ENCODE peak calls at places on chromosomes 7 and 10, in eight cellular contexts. O, N, F, M, P, X, E and Z are unnamed samples.

GRCh38 chr7:3430588-3430987 is 129.5 kb downstream of the SDK1 start:
- DNase-seq in O (no peak), N (no peak), F (no peak), M (no peak), P (no peak), X (peak; percentile 49), E (peak; percentile 54), Z (no peak)

GRCh38 chr7:114409750-114410149 is 4.9 kb upstream of the FOXP2 start:
- DNase-seq in O (no peak), N (no peak), F (no peak), M (no peak), P (no peak), X (no peak), E (no peak), Z (no peak)

GRCh38 chr10:10421071-10421470 is 596.6 kb upstream of the CELF2 start:
- DNase-seq in O (no peak), N (no peak), F (no peak), M (no peak), P (no peak), X (no peak), E (no peak), Z (no peak)

GRCh38 chr10:34156781-34157425 is 658.2 kb downstream of the PARD3 start:
- DNase-seq in O (no peak), N (no peak), F (peak; percentile 24), M (no peak), P (no peak), X (no peak), E (no peak), Z (no peak)

GRCh38 chr7:38584443-38585210 is 46.5 kb downstream of the AMPH start:
- DNase-seq in O (no peak), N (no peak), F (no peak), M (no peak), P (no peak), X (no peak), E (no peak), Z (no peak)

GRCh38 chr10:73867126-73867807 is 7.1 kb downstream of the CAMK2G start:
- DNase-seq in O (no peak), N (no peak), F (no peak), M (no peak), P (no peak), X (peak; percentile 39), E (no peak), Z (no peak)

GRCh38 chr10:132539431-132539839 is 1.8 kb downstream of the INPP5A start:
- DNase-seq in O (peak; percentile 74), N (peak; percentile 49), F (peak; percentile 68), M (no peak), P (no peak), X (no peak), E (no peak), Z (no peak)

GRCh38 chr7:2309889-2310331 is 4.3 kb downstream of the SNX8 start:
- DNase-seq in O (no peak), N (no peak), F (no peak), M (peak; percentile 84), P (peak; percentile 16), X (peak; percentile 17), E (peak; percentile 87), Z (no peak)

GRCh38 chr7:156080596-156080995 is 268.3 kb upstream of the SHH start:
- DNase-seq in O (no peak), N (no peak), F (no peak), M (no peak), P (no peak), X (no peak), E (no peak), Z (no peak)

GRCh38 chr10:125868372-125868975 is 12.6 kb downstream of the DHX32 start:
- DNase-seq in O (no peak), N (no peak), F (no peak), M (no peak), P (peak; percentile 13), X (peak; percentile 35), E (peak; percentile 54), Z (no peak)

GRCh38 chr7:129502708-129503685 is 666 bp downstream of the SMKR1 start:
- DNase-seq in O (peak; percentile 38), N (no peak), F (no peak), M (peak; percentile 83), P (no peak), X (peak; percentile 36), E (peak; percentile 65), Z (peak; percentile 16)

GRCh38 chr10:68146133-68146532 is 36.8 kb downstream of the MYPN start:
- DNase-seq in O (no peak), N (no peak), F (no peak), M (no peak), P (no peak), X (no peak), E (no peak), Z (no peak)

GRCh38 chr7:27169658-27170493 is 4.2 kb downstream of the HOXA10 start:
- DNase-seq in O (no peak), N (peak; percentile 68), F (no peak), M (no peak), P (no peak), X (no peak), E (peak; percentile 63), Z (no peak)

GRCh38 chr7:17661982-17662585 is 278.2 kb downstream of the SNX13 start:
- DNase-seq in O (no peak), N (no peak), F (no peak), M (no peak), P (no peak), X (no peak), E (no peak), Z (no peak)

GRCh38 chr7:90570373-90570959 is 25.7 kb upstream of the CDK14 start:
- DNase-seq in O (no peak), N (no peak), F (no peak), M (no peak), P (no peak), X (no peak), E (no peak), Z (no peak)

GRCh38 chr7:50146692-50147091 is 53.6 kb upstream of the ZPBP start:
- DNase-seq in O (no peak), N (no peak), F (no peak), M (no peak), P (no peak), X (no peak), E (no peak), Z (no peak)

GRCh38 chr10:125605167-125605566 is 77.8 kb downstream of the TEX36 start:
- DNase-seq in O (no peak), N (no peak), F (no peak), M (no peak), P (no peak), X (no peak), E (no peak), Z (no peak)

GRCh38 chr10:17227367-17228080 is 517 bp upstream of the VIM start:
- DNase-seq in O (peak; percentile 28), N (no peak), F (no peak), M (no peak), P (no peak), X (peak; percentile 13), E (no peak), Z (no peak)
- TF ChIP-seq CTCF in O (peak; percentile 73), N (peak; percentile 43), F (peak; percentile 60), M (peak; percentile 57), P (peak; percentile 29), X (peak; percentile 45), E (peak; percentile 58), Z (peak; percentile 60)

DNA sequence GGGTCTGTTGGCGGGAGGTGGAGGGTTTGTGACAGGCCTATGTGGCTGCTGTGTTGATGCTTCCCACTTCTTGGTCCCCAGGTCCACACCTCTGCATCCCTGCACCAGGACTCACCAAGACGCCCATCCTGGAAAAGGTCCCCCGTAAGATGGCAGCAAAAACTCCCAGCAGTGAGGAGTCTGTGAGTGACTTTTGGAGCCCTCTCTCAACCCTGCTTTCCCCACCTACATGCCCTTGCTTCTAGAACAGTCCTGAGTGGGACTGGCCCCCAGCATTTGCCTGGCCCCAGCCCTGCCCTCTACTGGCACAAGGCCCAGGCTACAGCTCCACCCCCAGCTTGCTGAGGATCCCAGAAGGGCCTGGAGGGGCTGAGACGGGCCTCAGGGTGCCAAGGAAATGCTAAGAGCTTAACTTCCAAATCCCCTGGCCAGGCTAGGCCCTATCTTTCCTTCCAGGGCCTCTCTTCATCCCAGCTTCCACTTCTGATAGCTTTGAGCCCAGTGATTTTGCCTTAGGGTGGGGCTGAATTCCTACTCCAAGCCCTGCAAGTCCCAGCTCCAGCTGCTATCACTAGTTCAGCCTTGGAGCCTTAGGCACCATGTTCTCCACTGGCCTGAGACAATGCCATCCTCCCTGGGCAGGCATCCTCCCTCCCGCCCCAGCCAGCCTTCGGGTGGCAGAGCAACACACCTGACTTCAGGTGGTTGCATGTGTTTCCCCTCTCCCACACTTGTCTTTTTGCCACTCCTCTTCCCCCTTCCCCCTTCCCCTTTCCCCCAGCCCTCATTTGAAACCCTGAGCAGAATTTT is 2.8 kb downstream of the CHAT start:
- DNase-seq in O (no peak), N (peak; percentile 20), F (no peak), M (no peak), P (no peak), X (no peak), E (no peak), Z (no peak)
- TF ChIP-seq CTCF in O (no peak), N (no peak), F (no peak), M (no peak), P (no peak), X (no peak), E (peak; percentile 14), Z (no peak)

DNA sequence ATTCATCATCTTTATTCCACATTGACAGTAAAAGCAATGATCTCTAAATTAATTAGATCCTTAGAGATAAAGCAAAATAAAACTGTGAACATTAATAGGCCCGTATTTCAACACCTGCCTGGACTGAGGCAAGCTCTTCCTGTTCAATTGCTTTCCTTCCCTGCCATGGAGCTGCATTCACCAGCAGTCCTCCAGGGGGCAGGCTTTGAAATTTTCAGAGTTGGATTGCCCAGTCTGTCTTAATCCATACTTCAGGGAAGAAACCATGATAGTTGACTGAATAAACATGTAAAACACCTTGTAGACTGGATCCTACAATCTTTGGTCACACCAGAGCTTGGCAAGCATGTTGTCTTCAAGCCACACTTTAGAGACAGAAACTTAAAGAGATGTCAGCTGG is 936.6 kb downstream of the NRG3 start:
- DNase-seq in O (no peak), N (no peak), F (no peak), M (no peak), P (no peak), X (peak; percentile 18), E (peak; percentile 44), Z (no peak)
- TF ChIP-seq CTCF in O (no peak), N (peak; percentile 32), F (peak; percentile 29), M (peak; percentile 57), P (no peak), X (peak; percentile 72), E (peak; percentile 78), Z (peak; percentile 46)

GRCh38 chr10:110918633-110919348 is at the start of gene BBIP1:
- DNase-seq in O (no peak), N (peak; percentile 96), F (no peak), M (peak; percentile 98), P (peak; percentile 98), X (no peak), E (no peak), Z (peak; percentile 94)

GRCh38 chr10:110919971-110920881 is 822 bp downstream of the SHOC2 start:
- DNase-seq in O (peak; percentile 23), N (peak; percentile 63), F (peak; percentile 22), M (no peak), P (peak; percentile 11), X (peak; percentile 60), E (peak; percentile 70), Z (peak; percentile 18)

GRCh38 chr10:110919349-110919931 is at the start of gene SHOC2:
- DNase-seq in O (peak; percentile 100), N (peak; percentile 98), F (peak; percentile 99), M (peak; percentile 100), P (no peak), X (peak; percentile 99), E (peak; percentile 100), Z (peak; percentile 61)

GRCh38 chr10:110916554-110917346 is 2.2 kb downstream of the BBIP1 start:
- DNase-seq in O (no peak), N (no peak), F (peak; percentile 33), M (no peak), P (no peak), X (no peak), E (no peak), Z (no peak)

GRCh38 chr10:110918269-110918632 is 729 bp downstream of the BBIP1 start:
- DNase-seq in O (peak; percentile 83), N (no peak), F (peak; percentile 95), M (no peak), P (peak; percentile 87), X (peak; percentile 98), E (peak; percentile 98), Z (no peak)
- TF ChIP-seq CTCF in O (no peak), N (no peak), F (no peak), M (no peak), P (no peak), X (no peak), E (no peak), Z (peak; percentile 6)